ENCODE peak calls at places on chromosome 9, in five cellular contexts. Y, I, L, C and S are unnamed samples.

GRCh38 chr9:109604036-109604600 is 106.0 kb upstream of the PTPN3 start:
- DNase-seq in L (no peak), I (no peak), C (no peak), Y (no peak), S (no peak)

GRCh38 chr9:94014845-94015244 is 59.7 kb upstream of the BARX1 start:
- DNase-seq in Y (no peak), I (no peak), C (no peak), L (no peak), S (no peak)

GRCh38 chr9:95507456-95508241 is 9.1 kb downstream of the PTCH1 start:
- DNase-seq in I (peak), L (peak), C (peak), Y (no peak), S (peak)

GRCh38 chr9:108019821-108020220 is 530.3 kb upstream of the KLF4 start:
- DNase-seq in C (no peak), L (no peak), Y (no peak), I (no peak), S (no peak)

GRCh38 chr9:114432323-114433067 is 44.7 kb upstream of the AKNA start:
- DNase-seq in L (no peak), C (peak), I (no peak), Y (no peak), S (no peak)

GRCh38 chr9:126293522-126293889 is 33.1 kb upstream of the MVB12B start:
- DNase-seq in C (no peak), L (no peak), I (no peak), Y (no peak), S (no peak)

GRCh38 chr9:7402704-7403389 is 396.7 kb downstream of the DMAC1 start:
- DNase-seq in L (no peak), I (no peak), Y (no peak), C (no peak), S (no peak)

GRCh38 chr9:126299706-126300276 is 26.8 kb upstream of the MVB12B start:
- DNase-seq in L (no peak), C (no peak), Y (no peak), I (no peak), S (no peak)

GRCh38 chr9:68560131-68560844 is 19.6 kb upstream of the TMEM252 start:
- DNase-seq in I (peak), L (peak), Y (peak), C (peak), S (no peak)

GRCh38 chr9:567128-567745 is 274.3 kb upstream of the DMRT1 start:
- DNase-seq in C (no peak), I (no peak), Y (no peak), L (no peak), S (no peak)

GRCh38 chr9:38681747-38682227 is 38.1 kb downstream of the FAM240B start:
- DNase-seq in C (no peak), L (no peak), Y (peak), I (no peak), S (peak)

GRCh38 chr9:101738566-101739183 is at the start of gene GRIN3A:
- DNase-seq in L (no peak), I (peak), C (peak), Y (no peak), S (no peak)

GRCh38 chr9:114131808-114132549 is 23.4 kb upstream of the COL27A1 start:
- DNase-seq in C (no peak), Y (no peak), I (no peak), L (no peak), S (no peak)

GRCh38 chr9:35026671-35027070 is 37.1 kb downstream of the DNAJB5 start:
- DNase-seq in Y (no peak), I (no peak), C (no peak), L (no peak), S (no peak)
- TF ChIP-seq CTCF in Y (no peak), I (no peak), C (no peak), L (no peak), S (no peak)

DNA sequence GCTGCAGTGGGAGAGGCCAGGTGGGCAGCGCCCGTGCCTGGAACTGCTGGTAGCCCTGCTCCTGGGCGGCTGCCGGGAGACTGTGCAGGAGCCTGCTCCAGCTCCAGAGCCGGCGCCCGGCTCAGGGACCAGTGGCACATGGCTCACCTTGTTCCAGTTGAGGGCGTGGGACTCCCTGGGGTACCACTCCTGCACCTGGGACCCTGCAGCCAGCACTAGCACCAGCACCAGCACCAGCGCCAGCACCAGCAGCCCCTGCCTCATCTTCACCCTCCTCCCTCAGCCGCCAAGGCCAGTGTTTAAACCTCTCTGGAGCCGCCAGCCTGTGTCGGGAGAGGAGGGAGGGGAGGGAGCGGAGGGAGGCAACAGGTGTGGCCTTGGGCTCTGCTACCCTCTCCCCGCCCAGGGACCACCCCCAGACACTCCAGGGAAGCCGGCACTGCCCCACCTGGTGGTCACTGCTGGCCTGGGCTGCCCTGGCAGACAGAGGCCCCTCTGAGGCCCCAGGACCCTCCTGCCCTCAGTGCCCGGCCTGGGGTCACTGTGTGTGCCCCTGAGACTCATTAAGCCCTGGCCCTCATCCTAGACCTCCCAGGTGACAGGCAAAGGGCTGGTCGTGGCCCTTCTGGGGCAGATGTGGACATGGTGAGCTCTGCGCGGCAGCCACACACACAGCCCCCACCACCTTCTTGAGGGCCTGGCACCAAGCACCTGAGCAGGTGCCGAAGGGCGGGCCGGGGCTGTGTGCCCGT is at the start of gene LCN10:
- DNase-seq in Y (no peak), I (no peak), C (peak), L (no peak), S (no peak)
- TF ChIP-seq CTCF in Y (peak), I (peak), C (peak), L (peak), S (peak)

DNA sequence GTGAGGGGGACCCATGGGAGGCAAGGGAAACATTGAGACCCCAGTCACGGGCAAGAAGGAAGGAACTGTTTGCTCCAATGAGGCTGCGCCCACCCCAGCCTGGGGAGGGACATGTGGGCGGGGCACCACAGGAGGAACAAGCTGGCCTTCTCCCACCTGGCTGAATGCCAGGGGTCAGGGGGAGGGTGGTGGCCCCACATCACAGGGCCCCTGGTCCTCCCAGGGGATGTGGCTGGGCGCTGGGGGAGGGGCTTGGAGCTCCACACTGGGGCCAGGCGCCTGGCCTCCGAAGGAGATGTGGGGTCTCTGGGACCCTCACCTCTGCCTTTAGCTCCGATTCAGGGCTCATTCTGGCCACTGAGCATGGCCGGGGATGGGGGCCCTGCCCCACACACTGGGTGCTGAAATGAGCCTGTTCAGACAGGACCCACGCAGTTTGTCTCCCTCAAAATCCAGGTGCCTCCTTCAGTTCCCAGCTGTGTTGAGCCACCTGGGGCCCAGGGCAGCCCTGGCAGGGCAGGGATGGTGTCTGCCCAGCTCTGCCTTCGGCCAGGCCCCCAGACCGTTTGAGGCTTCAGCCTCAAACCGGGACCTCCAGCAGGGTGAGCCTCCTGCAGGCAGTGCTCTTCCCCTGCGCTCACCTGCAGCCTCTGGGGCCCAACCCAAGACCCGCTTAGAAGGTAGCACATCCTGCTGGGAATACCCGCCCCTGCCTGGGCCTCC is 33.2 kb upstream of the NOTCH1 start:
- DNase-seq in C (peak), Y (no peak), I (no peak), L (peak), S (no peak)
- TF ChIP-seq CTCF in C (peak), Y (peak), I (no peak), L (no peak), S (no peak)

GRCh38 chr9:20526500-20527319 is 95.6 kb downstream of the MLLT3 start:
- DNase-seq in C (no peak), I (no peak), L (no peak), Y (peak), S (peak)
- TF ChIP-seq CTCF in C (no peak), I (no peak), L (no peak), Y (no peak), S (peak)

DNA sequence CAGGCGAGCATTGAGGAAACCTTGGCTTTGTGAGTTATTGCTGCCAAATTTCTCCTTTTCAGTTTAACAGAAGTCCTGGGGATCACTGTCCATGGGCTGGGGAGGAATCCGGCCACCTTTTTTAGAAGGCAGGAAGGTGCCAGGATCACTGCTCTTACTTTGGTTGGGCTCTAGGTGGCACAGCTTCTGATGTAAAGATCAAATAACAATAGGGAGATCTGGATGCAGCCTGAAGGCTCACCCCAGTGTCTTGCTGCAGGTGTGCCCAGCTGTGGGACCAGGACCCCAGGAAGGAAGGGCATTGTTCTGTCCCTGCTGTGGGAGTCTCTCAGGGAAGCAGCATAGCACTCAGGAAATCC is 69.5 kb downstream of the DAB2IP start:
- DNase-seq in L (no peak), Y (no peak), C (no peak), I (peak), S (no peak)
- TF ChIP-seq CTCF in L (peak), Y (peak), C (peak), I (no peak), S (peak)